ENCODE peak calls at places on chromosomes 2 and 18, in four cellular contexts. E, S, B and I are unnamed samples.

GRCh38 chr2:98897746-98898145 is 38.3 kb downstream of the CRACDL start:
- DNase-seq in E (no peak), S (no peak), B (no peak), I (no peak)

GRCh38 chr2:210553371-210553770 is 3.0 kb upstream of the CPS1 start:
- DNase-seq in E (no peak), S (no peak), B (no peak), I (no peak)

GRCh38 chr2:62292190-62292589 is 96.3 kb downstream of the B3GNT2 start:
- DNase-seq in E (no peak), S (peak), B (no peak), I (no peak)

GRCh38 chr18:36942264-36942663 is 113.3 kb downstream of the KIAA1328 start:
- DNase-seq in E (no peak), S (peak), B (no peak), I (no peak)

GRCh38 chr2:218405365-218406208 is 5.9 kb downstream of the CTDSP1 start:
- DNase-seq in E (no peak), S (no peak), B (no peak), I (peak)

GRCh38 chr2:228841877-228842276 is 429.2 kb downstream of the PID1 start:
- DNase-seq in E (no peak), S (no peak), B (no peak), I (no peak)

GRCh38 chr2:213932-214693 is 49.7 kb downstream of the SH3YL1 start:
- DNase-seq in E (no peak), S (no peak), B (no peak), I (no peak)

GRCh38 chr2:27051902-27052645 is 606 bp downstream of the AGBL5 start:
- DNase-seq in E (no peak), S (no peak), B (no peak), I (peak)

GRCh38 chr2:241309684-241310117 is 5.8 kb downstream of the HDLBP start:
- DNase-seq in E (no peak), S (peak), B (no peak), I (no peak)

GRCh38 chr2:65075605-65076344 is 19.6 kb downstream of the CEP68 start:
- DNase-seq in E (no peak), S (no peak), B (no peak), I (peak)

GRCh38 chr18:12657849-12658829 is at the start of gene SPIRE1:
- DNase-seq in E (peak), S (peak), B (peak), I (peak)

GRCh38 chr2:218026676-218027425 is 24.1 kb upstream of the TNS1 start:
- DNase-seq in E (peak), S (no peak), B (no peak), I (peak)

GRCh38 chr2:151357359-151357758 is at the start of gene TNFAIP6:
- DNase-seq in E (no peak), S (peak), B (no peak), I (no peak)

GRCh38 chr18:63302647-63303405 is 16.7 kb downstream of the BCL2 start:
- DNase-seq in E (no peak), S (no peak), B (no peak), I (no peak)

GRCh38 chr2:239275871-239276812 is 124.7 kb downstream of the HDAC4 start:
- DNase-seq in E (peak), S (no peak), B (no peak), I (peak)

GRCh38 chr2:120952318-120952717 is 216.7 kb downstream of the GLI2 start:
- DNase-seq in E (no peak), S (peak), B (no peak), I (no peak)

GRCh38 chr2:13034861-13035260 is 318.1 kb downstream of the TRIB2 start:
- DNase-seq in E (no peak), S (no peak), B (no peak), I (no peak)

GRCh38 chr18:57984490-57985109 is 59.4 kb upstream of the NEDD4L start:
- DNase-seq in E (no peak), S (no peak), B (no peak), I (no peak)

GRCh38 chr2:7193457-7193856 is 276.2 kb downstream of the RNF144A start:
- DNase-seq in E (no peak), S (no peak), B (no peak), I (no peak)

GRCh38 chr2:29627366-29627765 is 294.0 kb downstream of the ALK start:
- DNase-seq in E (no peak), S (peak), B (no peak), I (no peak)

GRCh38 chr18:77671456-77672167 is 422.0 kb downstream of the GALR1 start:
- DNase-seq in E (no peak), S (no peak), B (no peak), I (no peak)

GRCh38 chr2:214220251-214220650 is 190.6 kb upstream of the VWC2L start:
- DNase-seq in E (no peak), S (no peak), B (no peak), I (no peak)

GRCh38 chr2:101581675-101582299 is 106.9 kb upstream of the RFX8 start:
- DNase-seq in E (no peak), S (no peak), B (no peak), I (no peak)

GRCh38 chr2:6310186-6310909 is 555.4 kb downstream of the CMPK2 start:
- DNase-seq in E (no peak), S (no peak), B (no peak), I (no peak)

GRCh38 chr2:173749315-173749714 is 215.9 kb downstream of the SP3 start:
- DNase-seq in E (no peak), S (peak), B (no peak), I (no peak)

GRCh38 chr18:8988262-8988871 is 114.1 kb upstream of the NDUFV2 start:
- DNase-seq in E (peak), S (peak), B (no peak), I (peak)

GRCh38 chr2:231907765-231908164 is 18.4 kb downstream of the NPPC start:
- DNase-seq in E (no peak), S (no peak), B (no peak), I (no peak)

GRCh38 chr2:239002960-239003932 is 155.4 kb downstream of the TWIST2 start:
- DNase-seq in E (peak), S (peak), B (no peak), I (peak)

GRCh38 chr18:80040515-80040914 is 6.3 kb downstream of the RBFA start:
- DNase-seq in E (no peak), S (no peak), B (no peak), I (no peak)

GRCh38 chr18:8493141-8493540 is 116.1 kb upstream of the RAB12 start:
- DNase-seq in E (no peak), S (no peak), B (no peak), I (no peak)

GRCh38 chr18:66511810-66512209 is 92.1 kb downstream of the CDH19 start:
- DNase-seq in E (no peak), S (no peak), B (no peak), I (no peak)

GRCh38 chr2:57760448-57760847 is 286.2 kb upstream of the VRK2 start:
- DNase-seq in E (no peak), S (no peak), B (no peak), I (no peak)

GRCh38 chr2:64869126-64869525 is 120.1 kb upstream of the SLC1A4 start:
- DNase-seq in E (no peak), S (no peak), B (no peak), I (no peak)

GRCh38 chr2:107588181-107588580 is 238.5 kb upstream of the RGPD4 start:
- DNase-seq in E (no peak), S (no peak), B (no peak), I (no peak)

GRCh38 chr2:61448229-61448628 is 22.7 kb downstream of the USP34 start:
- DNase-seq in E (no peak), S (no peak), B (no peak), I (no peak)

GRCh38 chr18:60951091-60951490 is 382.1 kb upstream of the CDH20 start:
- DNase-seq in E (no peak), S (no peak), B (no peak), I (no peak)

GRCh38 chr18:55321268-55322175 is 266.5 kb downstream of the TCF4 start:
- DNase-seq in E (peak), S (peak), B (peak), I (peak)
- TF ChIP-seq POLR2A in E (no peak), S (no peak), B (no peak), I (no peak)

GRCh38 chr18:21458788-21459187 is 141.7 kb downstream of the ESCO1 start:
- DNase-seq in E (no peak), S (no peak), B (no peak), I (no peak)
- TF ChIP-seq POLR2A in E (no peak), S (no peak), B (no peak), I (no peak)

GRCh38 chr2:20515293-20516220 is 68.7 kb downstream of the RHOB start:
- DNase-seq in E (no peak), S (no peak), B (no peak), I (no peak)
- TF ChIP-seq POLR2A in E (no peak), S (no peak), B (no peak), I (no peak)

GRCh38 chr2:70994445-70995226 is at the start of gene TEX261:
- DNase-seq in E (peak), S (peak), B (peak), I (peak)
- TF ChIP-seq POLR2A in E (no peak), S (no peak), B (peak), I (peak)

GRCh38 chr2:111121873-111122630 is 1.3 kb downstream of the BCL2L11 start:
- DNase-seq in E (peak), S (peak), B (peak), I (peak)
- TF ChIP-seq POLR2A in E (no peak), S (no peak), B (peak), I (no peak)

GRCh38 chr2:176518823-176519222 is 249.6 kb downstream of the MTX2 start:
- DNase-seq in E (no peak), S (no peak), B (no peak), I (no peak)
- TF ChIP-seq POLR2A in E (no peak), S (no peak), B (no peak), I (no peak)

DNA sequence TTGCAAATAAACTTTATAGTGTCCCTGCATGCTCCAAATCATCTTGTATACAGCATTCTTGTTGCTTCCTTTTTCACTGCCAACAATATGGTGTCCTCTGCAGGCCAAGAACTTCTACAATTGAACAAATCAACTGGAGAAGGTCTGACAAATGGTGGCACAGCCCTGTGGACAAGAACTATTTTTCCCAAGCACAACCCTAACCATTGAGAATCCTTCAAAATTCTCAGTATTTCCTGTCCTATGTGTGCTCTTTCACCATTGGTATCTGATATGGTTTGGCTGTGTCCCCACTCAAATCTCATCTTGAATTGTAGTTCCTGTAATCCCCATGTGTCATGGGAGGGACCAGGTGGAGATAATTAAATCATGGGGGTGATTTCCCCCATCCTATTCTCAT is 865.1 kb upstream of the ACVR2A start:
- DNase-seq in E (no peak), S (no peak), B (no peak), I (no peak)
- TF ChIP-seq POLR2A in E (no peak), S (no peak), B (no peak), I (no peak)

GRCh38 chr18:22093731-22094374 is 75.5 kb upstream of the GATA6 start:
- DNase-seq in E (no peak), S (no peak), B (no peak), I (no peak)
- TF ChIP-seq POLR2A in E (no peak), S (no peak), B (no peak), I (no peak)

GRCh38 chr2:8821276-8822217 is 15.9 kb downstream of the KIDINS220 start:
- DNase-seq in E (no peak), S (peak), B (peak), I (peak)
- TF ChIP-seq POLR2A in E (no peak), S (no peak), B (no peak), I (no peak)